ENCODE peak calls at places on chromosomes 11 and 22, in five cellular contexts. One of them, this sample, is unnamed.

GRCh38 chr11:1876361-1877063 is 15.2 kb downstream of the PRR33 start:
- DNase-seq in thoracic aorta: no peak
- DNase-seq in CD4-positive, alpha-beta T cell: no peak
- DNase-seq in stimulated activated CD8-positive, alpha-beta memory T cell treated with anti-CD3 and anti-CD28 coated beads, Interleukin-7, amount 100 ng/mL, for 4 hours: no peak
- DNase-seq in ACHN: peak
- DNase-seq in this sample: no peak

GRCh38 chr11:69721745-69722144 is 17.9 kb upstream of the FGF19 start:
- DNase-seq in thoracic aorta: no peak
- DNase-seq in CD4-positive, alpha-beta T cell: no peak
- DNase-seq in ACHN: no peak
- DNase-seq in stimulated activated CD8-positive, alpha-beta memory T cell treated with anti-CD3 and anti-CD28 coated beads, Interleukin-7, amount 100 ng/mL, for 4 hours: no peak
- DNase-seq in this sample: no peak

GRCh38 chr11:102940714-102941588 is 14.6 kb downstream of the MMP13 start:
- DNase-seq in CD4-positive, alpha-beta T cell: no peak
- DNase-seq in thoracic aorta: no peak
- DNase-seq in stimulated activated CD8-positive, alpha-beta memory T cell treated with anti-CD3 and anti-CD28 coated beads, Interleukin-7, amount 100 ng/mL, for 4 hours: no peak
- DNase-seq in ACHN: peak
- DNase-seq in this sample: no peak

GRCh38 chr22:47218671-47219070 is 456.2 kb downstream of the TBC1D22A start:
- DNase-seq in stimulated activated CD8-positive, alpha-beta memory T cell treated with anti-CD3 and anti-CD28 coated beads, Interleukin-7, amount 100 ng/mL, for 4 hours: no peak
- DNase-seq in thoracic aorta: no peak
- DNase-seq in CD4-positive, alpha-beta T cell: no peak
- DNase-seq in ACHN: no peak
- DNase-seq in this sample: no peak

GRCh38 chr11:10623797-10624761 is 55.6 kb upstream of the LYVE1 start:
- DNase-seq in ACHN: peak
- DNase-seq in CD4-positive, alpha-beta T cell: no peak
- DNase-seq in stimulated activated CD8-positive, alpha-beta memory T cell treated with anti-CD3 and anti-CD28 coated beads, Interleukin-7, amount 100 ng/mL, for 4 hours: no peak
- DNase-seq in thoracic aorta: no peak
- DNase-seq in this sample: peak

GRCh38 chr11:73147771-73148681 is 5.9 kb upstream of the FCHSD2 start:
- DNase-seq in ACHN: no peak
- DNase-seq in thoracic aorta: no peak
- DNase-seq in CD4-positive, alpha-beta T cell: no peak
- DNase-seq in stimulated activated CD8-positive, alpha-beta memory T cell treated with anti-CD3 and anti-CD28 coated beads, Interleukin-7, amount 100 ng/mL, for 4 hours: no peak
- DNase-seq in this sample: peak

GRCh38 chr11:105168457-105168856 is 28.9 kb upstream of the CARD18 start:
- DNase-seq in thoracic aorta: no peak
- DNase-seq in CD4-positive, alpha-beta T cell: no peak
- DNase-seq in stimulated activated CD8-positive, alpha-beta memory T cell treated with anti-CD3 and anti-CD28 coated beads, Interleukin-7, amount 100 ng/mL, for 4 hours: no peak
- DNase-seq in ACHN: peak
- DNase-seq in this sample: no peak

GRCh38 chr11:36333897-36334296 is 37.8 kb downstream of the PRR5L start:
- DNase-seq in stimulated activated CD8-positive, alpha-beta memory T cell treated with anti-CD3 and anti-CD28 coated beads, Interleukin-7, amount 100 ng/mL, for 4 hours: no peak
- DNase-seq in CD4-positive, alpha-beta T cell: no peak
- DNase-seq in ACHN: peak
- DNase-seq in thoracic aorta: no peak
- DNase-seq in this sample: no peak

GRCh38 chr11:128210148-128210940 is 377.0 kb downstream of the ETS1 start:
- DNase-seq in thoracic aorta: peak
- DNase-seq in ACHN: peak
- DNase-seq in CD4-positive, alpha-beta T cell: no peak
- DNase-seq in stimulated activated CD8-positive, alpha-beta memory T cell treated with anti-CD3 and anti-CD28 coated beads, Interleukin-7, amount 100 ng/mL, for 4 hours: no peak
- DNase-seq in this sample: no peak

GRCh38 chr22:20130739-20131592 is 638 bp upstream of the ZDHHC8 start:
- DNase-seq in thoracic aorta: peak
- DNase-seq in stimulated activated CD8-positive, alpha-beta memory T cell treated with anti-CD3 and anti-CD28 coated beads, Interleukin-7, amount 100 ng/mL, for 4 hours: peak
- DNase-seq in ACHN: peak
- DNase-seq in CD4-positive, alpha-beta T cell: peak
- DNase-seq in this sample: peak

GRCh38 chr11:120622189-120622912 is 110.8 kb downstream of the GRIK4 start:
- DNase-seq in thoracic aorta: no peak
- DNase-seq in stimulated activated CD8-positive, alpha-beta memory T cell treated with anti-CD3 and anti-CD28 coated beads, Interleukin-7, amount 100 ng/mL, for 4 hours: no peak
- DNase-seq in CD4-positive, alpha-beta T cell: no peak
- DNase-seq in ACHN: peak
- DNase-seq in this sample: no peak

GRCh38 chr11:96376796-96377195 is 12.9 kb downstream of the CCDC82 start:
- DNase-seq in ACHN: no peak
- DNase-seq in CD4-positive, alpha-beta T cell: no peak
- DNase-seq in stimulated activated CD8-positive, alpha-beta memory T cell treated with anti-CD3 and anti-CD28 coated beads, Interleukin-7, amount 100 ng/mL, for 4 hours: no peak
- DNase-seq in thoracic aorta: no peak
- DNase-seq in this sample: no peak

GRCh38 chr22:49232319-49233067 is 595.2 kb downstream of the BRD1 start:
- DNase-seq in CD4-positive, alpha-beta T cell: no peak
- DNase-seq in stimulated activated CD8-positive, alpha-beta memory T cell treated with anti-CD3 and anti-CD28 coated beads, Interleukin-7, amount 100 ng/mL, for 4 hours: no peak
- DNase-seq in ACHN: no peak
- DNase-seq in thoracic aorta: no peak
- DNase-seq in this sample: peak

GRCh38 chr22:48803993-48804810 is 1023.5 kb downstream of the BRD1 start:
- DNase-seq in ACHN: no peak
- DNase-seq in thoracic aorta: no peak
- DNase-seq in CD4-positive, alpha-beta T cell: no peak
- DNase-seq in stimulated activated CD8-positive, alpha-beta memory T cell treated with anti-CD3 and anti-CD28 coated beads, Interleukin-7, amount 100 ng/mL, for 4 hours: no peak
- DNase-seq in this sample: no peak

GRCh38 chr11:67022961-67023956 is at the start of gene SYT12:
- DNase-seq in ACHN: no peak
- DNase-seq in thoracic aorta: no peak
- DNase-seq in stimulated activated CD8-positive, alpha-beta memory T cell treated with anti-CD3 and anti-CD28 coated beads, Interleukin-7, amount 100 ng/mL, for 4 hours: no peak
- DNase-seq in CD4-positive, alpha-beta T cell: no peak
- DNase-seq in this sample: no peak

GRCh38 chr11:28152743-28153142 is 44.6 kb downstream of the METTL15 start:
- DNase-seq in thoracic aorta: no peak
- DNase-seq in CD4-positive, alpha-beta T cell: no peak
- DNase-seq in stimulated activated CD8-positive, alpha-beta memory T cell treated with anti-CD3 and anti-CD28 coated beads, Interleukin-7, amount 100 ng/mL, for 4 hours: no peak
- DNase-seq in ACHN: no peak
- DNase-seq in this sample: no peak

GRCh38 chr11:870127-870413 is 27.4 kb downstream of the TSPAN4 start:
- DNase-seq in stimulated activated CD8-positive, alpha-beta memory T cell treated with anti-CD3 and anti-CD28 coated beads, Interleukin-7, amount 100 ng/mL, for 4 hours: no peak
- DNase-seq in CD4-positive, alpha-beta T cell: no peak
- DNase-seq in ACHN: no peak
- DNase-seq in thoracic aorta: no peak
- DNase-seq in this sample: no peak

GRCh38 chr11:123239371-123240150 is 44.5 kb upstream of the CLMP start:
- DNase-seq in ACHN: no peak
- DNase-seq in stimulated activated CD8-positive, alpha-beta memory T cell treated with anti-CD3 and anti-CD28 coated beads, Interleukin-7, amount 100 ng/mL, for 4 hours: no peak
- DNase-seq in thoracic aorta: no peak
- DNase-seq in CD4-positive, alpha-beta T cell: no peak
- DNase-seq in this sample: no peak

GRCh38 chr11:130666781-130667251 is 218.4 kb downstream of the ADAMTS15 start:
- DNase-seq in stimulated activated CD8-positive, alpha-beta memory T cell treated with anti-CD3 and anti-CD28 coated beads, Interleukin-7, amount 100 ng/mL, for 4 hours: no peak
- DNase-seq in thoracic aorta: no peak
- DNase-seq in ACHN: peak
- DNase-seq in CD4-positive, alpha-beta T cell: no peak
- DNase-seq in this sample: no peak

GRCh38 chr11:106276859-106277436 is 199.5 kb downstream of the AASDHPPT start:
- DNase-seq in stimulated activated CD8-positive, alpha-beta memory T cell treated with anti-CD3 and anti-CD28 coated beads, Interleukin-7, amount 100 ng/mL, for 4 hours: no peak
- DNase-seq in thoracic aorta: no peak
- DNase-seq in ACHN: peak
- DNase-seq in CD4-positive, alpha-beta T cell: no peak
- DNase-seq in this sample: no peak

GRCh38 chr22:41445171-41446056 is 1.2 kb downstream of the TOB2 start:
- DNase-seq in stimulated activated CD8-positive, alpha-beta memory T cell treated with anti-CD3 and anti-CD28 coated beads, Interleukin-7, amount 100 ng/mL, for 4 hours: no peak
- DNase-seq in thoracic aorta: no peak
- DNase-seq in ACHN: peak
- DNase-seq in CD4-positive, alpha-beta T cell: no peak
- DNase-seq in this sample: no peak

GRCh38 chr11:5004429-5005274 is 10.0 kb downstream of the OR51L1 start:
- DNase-seq in ACHN: peak
- DNase-seq in stimulated activated CD8-positive, alpha-beta memory T cell treated with anti-CD3 and anti-CD28 coated beads, Interleukin-7, amount 100 ng/mL, for 4 hours: no peak
- DNase-seq in thoracic aorta: no peak
- DNase-seq in CD4-positive, alpha-beta T cell: no peak
- DNase-seq in this sample: no peak

GRCh38 chr11:12410006-12410728 is 32.8 kb downstream of the PARVA start:
- DNase-seq in thoracic aorta: no peak
- DNase-seq in stimulated activated CD8-positive, alpha-beta memory T cell treated with anti-CD3 and anti-CD28 coated beads, Interleukin-7, amount 100 ng/mL, for 4 hours: no peak
- DNase-seq in CD4-positive, alpha-beta T cell: no peak
- DNase-seq in ACHN: peak
- DNase-seq in this sample: no peak

GRCh38 chr11:112485280-112485679 is 224.6 kb upstream of the PLET1 start:
- DNase-seq in stimulated activated CD8-positive, alpha-beta memory T cell treated with anti-CD3 and anti-CD28 coated beads, Interleukin-7, amount 100 ng/mL, for 4 hours: no peak
- DNase-seq in ACHN: no peak
- DNase-seq in CD4-positive, alpha-beta T cell: no peak
- DNase-seq in thoracic aorta: no peak
- DNase-seq in this sample: no peak

GRCh38 chr11:32034149-32034548 is 56.7 kb upstream of the RCN1 start:
- DNase-seq in CD4-positive, alpha-beta T cell: no peak
- DNase-seq in ACHN: peak
- DNase-seq in thoracic aorta: no peak
- DNase-seq in stimulated activated CD8-positive, alpha-beta memory T cell treated with anti-CD3 and anti-CD28 coated beads, Interleukin-7, amount 100 ng/mL, for 4 hours: no peak
- DNase-seq in this sample: no peak

GRCh38 chr22:23763579-23764331 is 965 bp downstream of the C22orf15 start:
- DNase-seq in stimulated activated CD8-positive, alpha-beta memory T cell treated with anti-CD3 and anti-CD28 coated beads, Interleukin-7, amount 100 ng/mL, for 4 hours: peak
- DNase-seq in thoracic aorta: no peak
- DNase-seq in CD4-positive, alpha-beta T cell: no peak
- DNase-seq in ACHN: no peak
- DNase-seq in this sample: no peak

GRCh38 chr22:16956290-16956689 is 51.7 kb downstream of the GAB4 start:
- DNase-seq in stimulated activated CD8-positive, alpha-beta memory T cell treated with anti-CD3 and anti-CD28 coated beads, Interleukin-7, amount 100 ng/mL, for 4 hours: no peak
- DNase-seq in thoracic aorta: no peak
- DNase-seq in ACHN: no peak
- DNase-seq in CD4-positive, alpha-beta T cell: no peak
- DNase-seq in this sample: no peak

GRCh38 chr11:2095198-2095520 is 44.0 kb downstream of the IGF2 start:
- DNase-seq in stimulated activated CD8-positive, alpha-beta memory T cell treated with anti-CD3 and anti-CD28 coated beads, Interleukin-7, amount 100 ng/mL, for 4 hours: no peak
- DNase-seq in thoracic aorta: no peak
- DNase-seq in ACHN: no peak
- DNase-seq in CD4-positive, alpha-beta T cell: no peak
- DNase-seq in this sample: no peak

GRCh38 chr11:93085097-93085496 is 112.7 kb downstream of the SLC36A4 start:
- DNase-seq in stimulated activated CD8-positive, alpha-beta memory T cell treated with anti-CD3 and anti-CD28 coated beads, Interleukin-7, amount 100 ng/mL, for 4 hours: no peak
- DNase-seq in ACHN: no peak
- DNase-seq in thoracic aorta: no peak
- DNase-seq in CD4-positive, alpha-beta T cell: no peak
- DNase-seq in this sample: no peak

GRCh38 chr11:73833067-73833466 is 43.6 kb downstream of the COA4 start:
- DNase-seq in thoracic aorta: no peak
- DNase-seq in ACHN: no peak
- DNase-seq in stimulated activated CD8-positive, alpha-beta memory T cell treated with anti-CD3 and anti-CD28 coated beads, Interleukin-7, amount 100 ng/mL, for 4 hours: no peak
- DNase-seq in CD4-positive, alpha-beta T cell: no peak
- DNase-seq in this sample: no peak

GRCh38 chr11:74019860-74020259 is 11.0 kb upstream of the UCP3 start:
- DNase-seq in stimulated activated CD8-positive, alpha-beta memory T cell treated with anti-CD3 and anti-CD28 coated beads, Interleukin-7, amount 100 ng/mL, for 4 hours: peak
- DNase-seq in CD4-positive, alpha-beta T cell: no peak
- DNase-seq in thoracic aorta: no peak
- DNase-seq in ACHN: no peak
- DNase-seq in this sample: no peak

This sample was measured in ascending aorta.